ENCODE peak calls at places on chromosomes 1 and 21, in six cellular contexts. H is mesendoderm, R is neuronal stem cell, P is trophoblast cell, F is mesenchymal stem cell, T is H1. Q is an unnamed sample.

GRCh38 chr1:21693732-21694131 is 24.6 kb upstream of the RAP1GAP start:
- DNase-seq in H (no peak), R (no peak), P (peak; percentile 27), F (no peak), T (no peak), Q (no peak)

GRCh38 chr1:27428316-27429028 is 36.0 kb downstream of the GPR3 start:
- DNase-seq in H (peak; percentile 79), R (no peak), P (peak; percentile 65), F (peak; percentile 22), T (no peak), Q (no peak)

GRCh38 chr1:88892146-88892877 is 945 bp upstream of the GTF2B start:
- DNase-seq in H (peak; percentile 67), R (no peak), P (peak; percentile 93), F (peak; percentile 48), T (no peak), Q (peak; percentile 56)

GRCh38 chr1:12547586-12548225 is 70.3 kb downstream of the DHRS3 start:
- DNase-seq in H (no peak), R (no peak), P (no peak), F (no peak), T (no peak), Q (no peak)

GRCh38 chr1:151935154-151935553 is 25.8 kb upstream of the THEM4 start:
- DNase-seq in H (peak; percentile 36), R (no peak), P (no peak), F (peak; percentile 40), T (no peak), Q (peak; percentile 41)

GRCh38 chr1:205430631-205431305 is 8.9 kb upstream of the LEMD1 start:
- DNase-seq in H (peak; percentile 75), R (peak; percentile 64), P (peak; percentile 19), F (peak; percentile 52), T (peak; percentile 91), Q (peak; percentile 33)

GRCh38 chr1:32981003-32981909 is 16.6 kb upstream of the RNF19B start:
- DNase-seq in H (no peak), R (no peak), P (peak; percentile 89), F (peak; percentile 78), T (no peak), Q (peak; percentile 94)

GRCh38 chr21:15063081-15063820 is 1.5 kb downstream of the NRIP1 start:
- DNase-seq in H (peak; percentile 47), R (no peak), P (no peak), F (peak; percentile 36), T (no peak), Q (peak; percentile 18)

GRCh38 chr1:200139661-200140250 is 112.2 kb downstream of the NR5A2 start:
- DNase-seq in H (peak; percentile 61), R (no peak), P (peak; percentile 76), F (peak; percentile 60), T (no peak), Q (peak; percentile 68)

GRCh38 chr1:12462586-12462985 is 155.4 kb downstream of the DHRS3 start:
- DNase-seq in H (no peak), R (no peak), P (peak; percentile 82), F (no peak), T (no peak), Q (no peak)

GRCh38 chr1:109636201-109636952 is 16.7 kb downstream of the AMPD2 start:
- DNase-seq in H (peak; percentile 66), R (no peak), P (no peak), F (peak; percentile 69), T (peak; percentile 53), Q (peak; percentile 62)

GRCh38 chr1:187074445-187075045 is 245.8 kb downstream of the PLA2G4A start:
- DNase-seq in H (no peak), R (no peak), P (no peak), F (no peak), T (no peak), Q (no peak)

GRCh38 chr1:60835649-60836048 is 246.7 kb upstream of the NFIA start:
- DNase-seq in H (no peak), R (no peak), P (no peak), F (no peak), T (no peak), Q (no peak)

GRCh38 chr1:25583519-25584370 is 32.8 kb upstream of the MAN1C1 start:
- DNase-seq in H (no peak), R (no peak), P (peak; percentile 94), F (no peak), T (no peak), Q (no peak)

GRCh38 chr1:15557594-15557993 is 27.3 kb downstream of the AGMAT start:
- DNase-seq in H (no peak), R (no peak), P (no peak), F (no peak), T (no peak), Q (peak; percentile 10)

GRCh38 chr1:182235952-182236650 is 155.5 kb downstream of the GLUL start:
- DNase-seq in H (no peak), R (no peak), P (no peak), F (no peak), T (no peak), Q (peak; percentile 3)

GRCh38 chr1:10730985-10731384 is 65.5 kb downstream of the CASZ1 start:
- DNase-seq in H (peak; percentile 23), R (no peak), P (peak; percentile 96), F (peak; percentile 90), T (no peak), Q (peak; percentile 69)

GRCh38 chr1:209183195-209183594 is 400.3 kb upstream of the CAMK1G start:
- DNase-seq in H (no peak), R (no peak), P (no peak), F (no peak), T (no peak), Q (no peak)

GRCh38 chr1:61453111-61453961 is 271.6 kb downstream of the TM2D1 start:
- DNase-seq in H (peak; percentile 97), R (peak; percentile 67), P (peak; percentile 93), F (peak; percentile 97), T (peak; percentile 76), Q (peak; percentile 86)

GRCh38 chr1:41557751-41558455 is 73.4 kb upstream of the EDN2 start:
- DNase-seq in H (no peak), R (no peak), P (no peak), F (no peak), T (no peak), Q (no peak)

GRCh38 chr1:212561501-212561931 is 47.0 kb upstream of the ATF3 start:
- DNase-seq in H (peak; percentile 25), R (no peak), P (peak; percentile 78), F (peak; percentile 79), T (no peak), Q (peak; percentile 76)

GRCh38 chr1:168091063-168091462 is 45.7 kb downstream of the GPR161 start:
- DNase-seq in H (no peak), R (no peak), P (no peak), F (no peak), T (peak; percentile 30), Q (no peak)

GRCh38 chr1:202192770-202193613 is 607 bp upstream of the LGR6 start:
- DNase-seq in H (peak; percentile 79), R (peak; percentile 58), P (peak; percentile 75), F (peak; percentile 52), T (peak; percentile 92), Q (peak; percentile 35)

GRCh38 chr1:244583358-244583757 is 69.6 kb upstream of the DESI2 start:
- DNase-seq in H (peak; percentile 14), R (no peak), P (no peak), F (no peak), T (no peak), Q (no peak)

GRCh38 chr1:24043345-24044032 is 63.4 kb upstream of the SRSF10 start:
- DNase-seq in H (peak; percentile 7), R (no peak), P (no peak), F (no peak), T (no peak), Q (no peak)

GRCh38 chr1:229207916-229208315 is 63.0 kb upstream of the RAB4A start:
- DNase-seq in H (no peak), R (no peak), P (peak; percentile 73), F (no peak), T (no peak), Q (no peak)

GRCh38 chr1:229205854-229206253 is 65.1 kb upstream of the RAB4A start:
- DNase-seq in H (no peak), R (no peak), P (no peak), F (no peak), T (peak; percentile 44), Q (no peak)

GRCh38 chr1:229204863-229205777 is 65.8 kb upstream of the RAB4A start:
- DNase-seq in H (no peak), R (no peak), P (peak; percentile 45), F (peak; percentile 56), T (peak; percentile 43), Q (peak; percentile 82)

GRCh38 chr1:229203030-229203751 is 67.7 kb upstream of the RAB4A start:
- DNase-seq in H (peak; percentile 100), R (peak; percentile 95), P (peak; percentile 99), F (peak; percentile 82), T (peak; percentile 82), Q (peak; percentile 74)

GRCh38 chr1:229203991-229204632 is 66.8 kb upstream of the RAB4A start:
- DNase-seq in H (no peak), R (no peak), P (no peak), F (no peak), T (peak; percentile 44), Q (no peak)
- H3K18ac ChIP-seq in H (no peak overlapping the region), R (no peak overlapping the region), P (peak overlapping the region; percentile 90), F (peak overlapping the region; percentile 17), T (peak overlapping the region; percentile 12), Q (peak overlapping the region; percentile 36)

DNA sequence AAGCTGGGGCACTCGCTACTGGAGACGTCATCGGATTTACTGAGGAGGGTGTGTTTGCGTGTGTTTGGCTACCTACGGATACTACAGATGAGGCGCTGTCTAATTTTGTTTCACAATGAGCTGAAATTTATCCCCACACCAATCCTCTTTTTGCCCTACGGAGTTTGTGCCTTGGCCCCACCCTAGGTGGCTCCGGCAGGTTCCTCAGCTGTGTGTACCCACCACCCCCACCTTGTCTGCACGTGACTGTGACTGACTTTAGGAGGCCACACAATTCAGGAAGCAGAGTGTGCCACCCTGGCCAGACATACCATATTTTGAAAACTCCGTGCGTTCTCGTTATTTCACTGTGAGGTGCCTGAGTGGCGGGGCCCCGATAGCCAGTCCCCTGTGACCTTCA is 63.7 kb downstream of the AGPAT3 start:
- DNase-seq in H (no peak), R (no peak), P (no peak), F (no peak), T (no peak), Q (no peak)
- H3K4me3 ChIP-seq in H (no peak overlapping the region), R (no peak overlapping the region), P (no peak overlapping the region), F (no peak overlapping the region), T (no peak overlapping the region), Q (no peak overlapping the region)

GRCh38 chr1:18233176-18233864 is 125.7 kb downstream of the IGSF21 start:
- DNase-seq in H (peak; percentile 66), R (no peak), P (peak; percentile 2), F (no peak), T (no peak), Q (no peak)
- H3K18ac ChIP-seq in H (no peak overlapping the region), R (no peak overlapping the region), P (no peak overlapping the region), F (no peak overlapping the region), T (no peak overlapping the region), Q (no peak overlapping the region)

GRCh38 chr1:234980224-234980656 is 148.4 kb downstream of the TOMM20 start:
- DNase-seq in H (no peak), R (no peak), P (peak; percentile 50), F (no peak), T (no peak), Q (no peak)

GRCh38 chr1:234976880-234977680 is 151.6 kb downstream of the TOMM20 start:
- DNase-seq in H (no peak), R (no peak), P (no peak), F (no peak), T (no peak), Q (no peak)

GRCh38 chr1:234979316-234980223 is 149.1 kb downstream of the TOMM20 start:
- DNase-seq in H (no peak), R (no peak), P (no peak), F (no peak), T (no peak), Q (no peak)

GRCh38 chr1:234977891-234978396 is 150.7 kb downstream of the TOMM20 start:
- DNase-seq in H (no peak), R (no peak), P (no peak), F (no peak), T (no peak), Q (no peak)

GRCh38 chr1:234978397-234979291 is 150.0 kb downstream of the TOMM20 start:
- DNase-seq in H (no peak), R (no peak), P (peak; percentile 53), F (peak; percentile 91), T (no peak), Q (peak; percentile 93)
- H3K4me3 ChIP-seq in H (no peak overlapping the region), R (no peak overlapping the region), P (no peak overlapping the region), F (no peak overlapping the region), T (no peak overlapping the region), Q (no peak overlapping the region)